ENCODE peak calls at places on chromosomes 11 and 22, in five cellular contexts. Z, X, P, T and Y are unnamed samples.

GRCh38 chr11:9461760-9462134 is 935 bp downstream of the ZNF143 start:
- DNase-seq in P (no peak), Z (no peak), X (no peak), T (no peak), Y (peak; percentile 33)

GRCh38 chr11:4187055-4187988 is 92.7 kb downstream of the RRM1 start:
- DNase-seq in T (peak; percentile 67), P (peak; percentile 89), X (peak; percentile 97), Z (peak; percentile 88), Y (peak; percentile 79)

GRCh38 chr11:44759743-44760476 is 33.1 kb downstream of the TSPAN18 start:
- DNase-seq in X (no peak), T (no peak), P (no peak), Z (no peak), Y (no peak)

GRCh38 chr11:16096336-16096735 is 260.0 kb downstream of the SOX6 start:
- DNase-seq in T (no peak), Z (no peak), X (no peak), P (no peak), Y (no peak)

GRCh38 chr11:128424867-128425285 is 162.5 kb downstream of the ETS1 start:
- DNase-seq in T (no peak), P (no peak), Z (peak; percentile 86), X (peak; percentile 57), Y (peak; percentile 45)

GRCh38 chr11:14273885-14274284 is 85.1 kb downstream of the RRAS2 start:
- DNase-seq in T (no peak), P (no peak), Z (no peak), X (no peak), Y (peak; percentile 25)

GRCh38 chr11:45843158-45843924 is 3.9 kb upstream of the CRY2 start:
- DNase-seq in P (peak; percentile 89), X (peak; percentile 94), Z (peak; percentile 96), T (peak; percentile 68), Y (peak; percentile 85)

GRCh38 chr11:73493838-73494598 is 103.9 kb downstream of the FAM168A start:
- DNase-seq in Z (no peak), P (peak; percentile 21), T (peak; percentile 74), X (no peak), Y (peak; percentile 81)

GRCh38 chr11:128522063-128522942 is 65.1 kb downstream of the ETS1 start:
- DNase-seq in P (peak; percentile 94), Z (peak; percentile 96), X (peak; percentile 99), T (peak; percentile 95), Y (peak; percentile 99)

GRCh38 chr11:46381046-46381835 is at the start of gene MDK:
- DNase-seq in Z (peak; percentile 39), X (peak; percentile 83), P (peak; percentile 39), T (no peak), Y (no peak)

GRCh38 chr22:27714076-27714475 is 87.5 kb downstream of the MN1 start:
- DNase-seq in X (no peak), P (no peak), Z (no peak), T (no peak), Y (no peak)

GRCh38 chr11:133968300-133968699 is 11.5 kb upstream of the IGSF9B start:
- DNase-seq in P (no peak), T (no peak), Z (no peak), X (no peak), Y (no peak)

GRCh38 chr11:123300874-123301695 is 106.0 kb upstream of the CLMP start:
- DNase-seq in T (peak; percentile 6), X (no peak), P (no peak), Z (no peak), Y (peak; percentile 83)

GRCh38 chr11:111359223-111360149 is 19.6 kb downstream of the POU2AF1 start:
- DNase-seq in Z (no peak), T (no peak), P (no peak), X (no peak), Y (no peak)

GRCh38 chr11:27553186-27553585 is 46.6 kb upstream of the LIN7C start:
- DNase-seq in X (no peak), P (no peak), Z (no peak), T (no peak), Y (no peak)

GRCh38 chr11:123904932-123905331 is 3.0 kb downstream of the OR8D4 start:
- DNase-seq in T (no peak), X (no peak), P (no peak), Z (no peak), Y (no peak)

GRCh38 chr11:61551630-61552029 is 29.2 kb downstream of the SYT7 start:
- DNase-seq in Z (no peak), T (no peak), X (peak; percentile 89), P (peak; percentile 69), Y (peak; percentile 59)

GRCh38 chr11:32400670-32401369 is 34.5 kb downstream of the WT1 start:
- DNase-seq in P (no peak), Z (no peak), T (no peak), X (no peak), Y (no peak)

GRCh38 chr11:116865696-116866095 is 28.3 kb upstream of the APOA1 start:
- DNase-seq in X (no peak), P (no peak), T (no peak), Z (no peak), Y (no peak)

GRCh38 chr11:115475564-115475963 is 28.7 kb downstream of the CADM1 start:
- DNase-seq in Z (no peak), P (no peak), T (no peak), X (no peak), Y (no peak)

GRCh38 chr11:6604081-6604626 is 580 bp downstream of the ILK start:
- DNase-seq in X (peak; percentile 82), P (peak; percentile 61), Z (peak; percentile 57), T (peak; percentile 37), Y (peak; percentile 65)

DNA sequence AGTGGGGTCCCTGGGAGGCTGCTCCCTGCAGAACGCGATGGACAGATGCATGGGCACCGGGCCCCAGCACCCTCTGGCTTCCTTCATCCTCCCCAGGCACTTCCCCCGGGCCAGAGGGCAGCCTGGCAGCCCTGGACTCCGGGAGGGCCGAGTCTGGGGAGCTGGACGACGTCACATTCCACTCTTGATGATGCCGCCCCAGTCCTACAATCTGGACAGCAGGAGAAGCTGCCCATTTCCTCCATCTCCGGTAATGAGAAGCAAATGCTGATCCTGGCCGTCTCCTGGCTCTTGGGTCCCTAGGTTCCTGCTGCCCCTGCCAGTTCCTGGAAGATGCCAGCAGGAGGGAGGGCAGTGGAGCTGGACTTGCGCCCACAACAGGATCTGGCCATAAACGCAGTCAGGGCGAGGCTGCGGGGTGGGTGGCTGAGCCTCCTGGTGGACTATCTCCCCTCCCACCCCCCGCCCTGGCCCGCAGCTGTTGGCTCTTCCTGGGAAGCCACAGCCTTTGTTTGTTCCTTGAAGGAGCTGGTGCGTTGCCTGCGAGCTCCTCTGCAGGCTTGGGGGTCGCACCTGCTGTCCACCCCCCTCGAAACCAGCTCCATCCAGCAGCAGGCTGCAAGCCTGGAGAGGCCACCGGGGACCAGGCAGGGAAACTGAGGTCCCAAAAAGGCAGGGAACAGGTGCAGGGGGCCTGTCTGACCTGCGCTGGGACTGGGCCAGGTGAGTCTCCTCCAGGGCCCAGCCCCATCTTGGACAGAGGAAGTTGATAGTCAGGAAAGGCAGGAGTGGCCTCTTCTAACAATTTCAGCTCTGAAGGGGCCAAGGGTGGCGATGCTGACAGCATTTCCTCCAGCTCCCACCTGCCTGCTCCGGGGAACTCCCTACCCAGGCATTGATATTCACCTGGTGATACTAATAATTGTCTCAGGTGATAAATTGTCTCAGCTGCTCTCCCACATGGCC is 17.9 kb upstream of the MUC6 start:
- DNase-seq in Z (peak; percentile 87), T (no peak), X (peak; percentile 61), P (no peak), Y (peak; percentile 27)
- TF ChIP-seq CTCF in Z (peak; percentile 17), T (no peak), X (no peak), P (no peak), Y (no peak)

GRCh38 chr22:35419756-35420155 is 19.8 kb downstream of the MCM5 start:
- DNase-seq in X (peak; percentile 59), P (no peak), T (no peak), Z (no peak), Y (no peak)
- H3K4me3 ChIP-seq in X (no peak overlapping the region), P (no peak overlapping the region), T (no peak overlapping the region), Z (no peak overlapping the region), Y (no peak overlapping the region)

DNA sequence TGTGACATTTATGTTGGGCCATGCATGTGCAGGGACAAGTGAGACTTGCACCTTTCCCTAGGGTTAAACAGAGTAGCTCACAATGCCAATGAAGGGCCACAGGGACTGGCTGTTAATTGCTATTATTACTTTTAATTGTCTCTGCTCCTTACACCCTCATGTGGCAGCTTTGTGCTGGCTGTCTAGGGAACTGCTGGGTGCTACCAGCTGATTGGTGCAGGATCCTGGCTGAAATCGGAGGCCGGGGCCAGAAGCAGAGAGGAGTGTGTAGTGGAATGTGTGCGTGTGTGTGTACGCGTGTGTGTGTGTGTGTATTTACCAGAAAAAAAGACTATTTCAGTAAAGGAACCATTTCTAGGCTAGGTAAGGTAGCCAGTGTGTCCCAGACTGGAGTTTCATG is 302.5 kb downstream of the CTTN start:
- DNase-seq in Z (no peak), P (no peak), T (no peak), X (peak; percentile 7), Y (no peak)
- TF ChIP-seq CTCF in Z (no peak), P (no peak), T (no peak), X (no peak), Y (no peak)

GRCh38 chr22:39173050-39173706 is 20.7 kb upstream of the CBX7 start:
- DNase-seq in X (no peak), Z (no peak), P (no peak), T (no peak), Y (no peak)
- H3K4me3 ChIP-seq in X (no peak overlapping the region), Z (no peak overlapping the region), P (no peak overlapping the region), T (no peak overlapping the region), Y (no peak overlapping the region)

GRCh38 chr11:62727833-62728721 is at the start of gene TTC9C:
- DNase-seq in P (peak; percentile 93), T (peak; percentile 94), X (peak; percentile 92), Z (peak; percentile 93), Y (peak; percentile 98)
- TF ChIP-seq CTCF in P (no peak), T (no peak), X (no peak), Z (no peak), Y (no peak)

GRCh38 chr11:2945757-2946287 is 16.6 kb upstream of the PHLDA2 start:
- DNase-seq in T (no peak), Z (no peak), P (no peak), X (no peak), Y (no peak)

GRCh38 chr11:2944530-2944929 is 15.3 kb upstream of the PHLDA2 start:
- DNase-seq in Z (no peak), X (peak; percentile 79), P (no peak), T (no peak), Y (no peak)

GRCh38 chr11:2943711-2944118 is 14.5 kb upstream of the PHLDA2 start:
- DNase-seq in P (no peak), X (peak; percentile 90), Z (peak; percentile 72), T (no peak), Y (peak; percentile 20)

GRCh38 chr11:2942872-2943710 is 13.9 kb upstream of the PHLDA2 start:
- DNase-seq in T (no peak), P (no peak), X (no peak), Z (no peak), Y (no peak)

GRCh38 chr11:2944953-2945756 is 15.9 kb upstream of the PHLDA2 start:
- DNase-seq in X (peak; percentile 97), Z (peak; percentile 86), P (peak; percentile 90), T (peak; percentile 90), Y (peak; percentile 86)
- H3K4me3 ChIP-seq in X (no peak overlapping the region), Z (no peak overlapping the region), P (no peak overlapping the region), T (peak overlapping the region; percentile 28), Y (no peak overlapping the region)

GRCh38 chr11:17386331-17387084 is 2.0 kb downstream of the KCNJ11 start:
- DNase-seq in Z (peak; percentile 63), P (peak; percentile 45), T (no peak), X (peak; percentile 78), Y (peak; percentile 42)
- TF ChIP-seq CTCF in Z (peak; percentile 68), P (peak; percentile 75), T (peak; percentile 63), X (peak; percentile 69), Y (peak; percentile 63)